ENCODE peak calls at places on chromosomes 13 and 19, in four cellular contexts. V is mucosa of descending colon; L is glutamatergic neuron; F is central memory CD8-positive, alpha-beta T cell. E is an unnamed sample.
A peak's percentile ranks its signal among the peaks of the same experiment; 100 is the strongest.

GRCh38 chr19:50510700-50511068 is 307 bp downstream of the JOSD2 start:
- DNase-seq in F (no peak), V (no peak), L (no peak), E (no peak)

GRCh38 chr19:11387154-11388034 is 3.3 kb upstream of the EPOR start:
- DNase-seq in L (no peak), V (no peak), F (no peak), E (no peak)

GRCh38 chr13:74210693-74211393 is 76.6 kb upstream of the KLF12 start:
- DNase-seq in F (no peak), V (no peak), L (peak; percentile 26), E (no peak)

GRCh38 chr13:50149143-50149703 is 134.0 kb downstream of the KCNRG start:
- DNase-seq in F (no peak), L (no peak), V (no peak), E (no peak)

GRCh38 chr13:73832203-73832602 is 302.0 kb downstream of the KLF12 start:
- DNase-seq in L (no peak), F (no peak), V (no peak), E (no peak)

GRCh38 chr13:66895780-66896179 is 334.4 kb downstream of the PCDH9 start:
- DNase-seq in L (peak; percentile 18), V (no peak), F (no peak), E (no peak)

GRCh38 chr13:74132768-74133656 is 1.2 kb downstream of the KLF12 start:
- DNase-seq in F (peak; percentile 33), V (peak; percentile 36), L (peak; percentile 52), E (peak; percentile 62)

GRCh38 chr13:40152145-40152544 is 496.7 kb downstream of the COG6 start:
- DNase-seq in F (no peak), V (no peak), L (no peak), E (no peak)

GRCh38 chr19:13122275-13122878 is 4.3 kb downstream of the NACC1 start:
- DNase-seq in L (no peak), F (no peak), V (no peak), E (no peak)

GRCh38 chr13:112434032-112434431 is 57.9 kb downstream of the SPACA7 start:
- DNase-seq in L (no peak), F (no peak), V (no peak), E (no peak)

GRCh38 chr13:36352350-36352749 is 6.2 kb upstream of the SPART start:
- DNase-seq in L (no peak), F (no peak), V (no peak), E (no peak)

GRCh38 chr19:13195678-13196077 is 45.5 kb downstream of the IER2 start:
- DNase-seq in L (peak; percentile 67), V (peak; percentile 88), F (peak; percentile 35), E (peak; percentile 77)

GRCh38 chr19:14954071-14954655 is 12.9 kb downstream of the OR7C2 start:
- DNase-seq in L (no peak), F (no peak), V (no peak), E (no peak)

GRCh38 chr19:32287086-32287485 is 58.3 kb upstream of the ZNF507 start:
- DNase-seq in L (no peak), F (no peak), V (no peak), E (no peak)

GRCh38 chr13:110012102-110012739 is 225.8 kb upstream of the IRS2 start:
- DNase-seq in L (no peak), F (no peak), V (no peak), E (no peak)

GRCh38 chr19:39498262-39499081 is at the start of gene DLL3:
- DNase-seq in V (no peak), F (no peak), L (peak; percentile 83), E (no peak)